ENCODE peak calls at places on chromosomes 4 and X, in seven cellular contexts. B, L, T, Q, C, Y and I are unnamed samples.
A peak's percentile ranks its signal among the peaks of the same experiment; 100 is the strongest.

GRCh38 chr4:155799106-155799793 is 40.4 kb downstream of the GUCY1B1 start:
- DNase-seq in B (no peak), L (no peak), T (no peak), Q (no peak), C (no peak), Y (no peak), I (no peak)

GRCh38 chr4:8651661-8652180 is 59.2 kb downstream of the CPZ start:
- DNase-seq in B (no peak), L (no peak), T (no peak), Q (no peak), C (no peak), Y (no peak), I (no peak)

GRCh38 chr4:139530833-139531427 is 25.1 kb downstream of the SETD7 start:
- DNase-seq in B (peak; percentile 69), L (no peak), T (no peak), Q (peak; percentile 88), C (peak; percentile 31), Y (peak; percentile 61), I (peak; percentile 19)

GRCh38 chrX:9317174-9317573 is 147.7 kb upstream of the TBL1X start:
- DNase-seq in B (no peak), L (no peak), T (no peak), Q (no peak), C (no peak), Y (no peak), I (no peak)

GRCh38 chr4:115315182-115315581 is 201.8 kb upstream of the NDST4 start:
- DNase-seq in B (no peak), L (no peak), T (no peak), Q (peak; percentile 39), C (no peak), Y (no peak), I (no peak)

GRCh38 chr4:2432004-2432403 is 13.2 kb downstream of the CFAP99 start:
- DNase-seq in B (no peak), L (no peak), T (no peak), Q (no peak), C (no peak), Y (no peak), I (no peak)

GRCh38 chr4:139278956-139279722 is 886 bp downstream of the MGARP start:
- DNase-seq in B (peak; percentile 34), L (no peak), T (no peak), Q (peak; percentile 53), C (no peak), Y (no peak), I (no peak)

GRCh38 chrX:107773906-107774435 is 1.6 kb downstream of the TSC22D3 start:
- DNase-seq in B (no peak), L (no peak), T (no peak), Q (no peak), C (no peak), Y (no peak), I (no peak)

GRCh38 chrX:49993661-49994060 is 71.3 kb downstream of the CLCN5 start:
- DNase-seq in B (no peak), L (no peak), T (no peak), Q (no peak), C (no peak), Y (no peak), I (no peak)

GRCh38 chr4:181376058-181376457 is 867.1 kb upstream of the TENM3 start:
- DNase-seq in B (no peak), L (no peak), T (no peak), Q (no peak), C (no peak), Y (no peak), I (no peak)

GRCh38 chr4:77913353-77913752 is 50.7 kb downstream of the MRPL1 start:
- DNase-seq in B (no peak), L (no peak), T (no peak), Q (no peak), C (no peak), Y (no peak), I (no peak)

GRCh38 chr4:104616401-104616820 is 121.7 kb upstream of the CXXC4 start:
- DNase-seq in B (peak; percentile 8), L (no peak), T (no peak), Q (peak; percentile 10), C (no peak), Y (no peak), I (no peak)

GRCh38 chr4:23041501-23041900 is 348.8 kb downstream of the GBA3 start:
- DNase-seq in B (no peak), L (no peak), T (no peak), Q (no peak), C (no peak), Y (no peak), I (no peak)

GRCh38 chr4:8157944-8158709 is 486 bp downstream of the ABLIM2 start:
- DNase-seq in B (peak; percentile 14), L (no peak), T (no peak), Q (peak; percentile 36), C (peak; percentile 28), Y (no peak), I (no peak)

GRCh38 chr4:121594796-121595526 is 101.8 kb downstream of the ANXA5 start:
- DNase-seq in B (peak; percentile 48), L (peak; percentile 13), T (no peak), Q (no peak), C (no peak), Y (no peak), I (no peak)

GRCh38 chr4:138275216-138275615 is 33.1 kb upstream of the SLC7A11 start:
- DNase-seq in B (no peak), L (peak; percentile 28), T (no peak), Q (no peak), C (no peak), Y (no peak), I (no peak)

GRCh38 chrX:139680356-139680755 is 27.6 kb downstream of the MCF2 start:
- DNase-seq in B (no peak), L (peak; percentile 28), T (no peak), Q (no peak), C (no peak), Y (no peak), I (no peak)

GRCh38 chr4:154534296-154534695 is 15.9 kb downstream of the PLRG1 start:
- DNase-seq in B (no peak), L (no peak), T (no peak), Q (no peak), C (no peak), Y (no peak), I (no peak)

GRCh38 chr4:2820216-2820982 is 23.2 kb upstream of the ADD1 start:
- DNase-seq in B (no peak), L (no peak), T (no peak), Q (no peak), C (no peak), Y (no peak), I (no peak)

GRCh38 chr4:147418206-147418605 is 62.7 kb upstream of the EDNRA start:
- DNase-seq in B (no peak), L (no peak), T (no peak), Q (no peak), C (no peak), Y (no peak), I (no peak)

GRCh38 chrX:136146614-136147319 is 566 bp upstream of the FHL1 start:
- DNase-seq in B (peak; percentile 22), L (no peak), T (no peak), Q (peak; percentile 33), C (peak; percentile 39), Y (no peak), I (no peak)
- H3K27ac ChIP-seq in B (no peak overlapping the region), L (peak overlapping the region; percentile 74), T (peak overlapping the region; percentile 93), Q (no peak overlapping the region), C (peak overlapping the region; percentile 95), Y (peak overlapping the region; percentile 75), I (peak overlapping the region; percentile 19)

GRCh38 chrX:39969826-39970569 is 127.8 kb downstream of the BCOR start:
- DNase-seq in B (no peak), L (no peak), T (no peak), Q (no peak), C (no peak), Y (no peak), I (no peak)
- H3K27ac ChIP-seq in B (no peak overlapping the region), L (no peak overlapping the region), T (peak overlapping the region; percentile 9), Q (no peak overlapping the region), C (no peak overlapping the region), Y (no peak overlapping the region), I (no peak overlapping the region)

GRCh38 chr4:18039113-18039512 is 17.6 kb upstream of the LCORL start:
- DNase-seq in B (no peak), L (peak; percentile 57), T (no peak), Q (no peak), C (no peak), Y (no peak), I (no peak)

GRCh38 chr4:18034099-18034498 is 12.5 kb upstream of the LCORL start:
- DNase-seq in B (no peak), L (no peak), T (no peak), Q (no peak), C (no peak), Y (no peak), I (no peak)

GRCh38 chr4:18033111-18034085 is 11.8 kb upstream of the LCORL start:
- DNase-seq in B (no peak), L (peak; percentile 24), T (no peak), Q (no peak), C (no peak), Y (no peak), I (no peak)
- H3K27ac ChIP-seq in B (no peak overlapping the region), L (no peak overlapping the region), T (no peak overlapping the region), Q (no peak overlapping the region), C (peak overlapping the region; percentile 24), Y (no peak overlapping the region), I (no peak overlapping the region)

GRCh38 chr4:88735554-88735953 is 37.9 kb upstream of the NAP1L5 start:
- DNase-seq in B (no peak), L (no peak), T (no peak), Q (no peak), C (no peak), Y (no peak), I (no peak)
- H3K27ac ChIP-seq in B (no peak overlapping the region), L (no peak overlapping the region), T (peak overlapping the region; percentile 22), Q (no peak overlapping the region), C (peak overlapping the region; percentile 58), Y (no peak overlapping the region), I (peak overlapping the region; percentile 7)